ENCODE peak calls at places on chromosomes 7 and 10, in six cellular contexts. W, I, L, C, S and Q are unnamed samples.

GRCh38 chr10:77333610-77334340 is 303.8 kb downstream of the KCNMA1 start:
- DNase-seq in S (no peak), L (no peak), W (no peak), I (peak), C (peak), Q (no peak)

GRCh38 chr10:116011929-116012328 is 261.1 kb downstream of the GFRA1 start:
- DNase-seq in W (no peak), L (no peak), S (no peak), I (no peak), C (no peak), Q (no peak)

GRCh38 chr10:4807803-4808507 is 18.1 kb upstream of the AKR1E2 start:
- DNase-seq in W (no peak), S (peak), I (peak), L (no peak), C (no peak), Q (no peak)

GRCh38 chr10:97582169-97582568 is 2.0 kb upstream of the HOGA1 start:
- DNase-seq in I (no peak), L (no peak), W (no peak), S (no peak), C (no peak), Q (no peak)

GRCh38 chr7:47508389-47509380 is 73.2 kb downstream of the TNS3 start:
- DNase-seq in W (no peak), C (no peak), I (no peak), L (no peak), S (no peak), Q (no peak)

GRCh38 chr7:36982749-36983148 is 258.5 kb upstream of the AOAH start:
- DNase-seq in S (no peak), C (no peak), L (no peak), W (no peak), I (no peak), Q (no peak)

GRCh38 chr7:107387573-107388219 is 82.2 kb upstream of the GPR22 start:
- DNase-seq in L (no peak), S (no peak), I (no peak), C (no peak), W (no peak), Q (no peak)

GRCh38 chr7:92650391-92650790 is 60.2 kb upstream of the FAM133B start:
- DNase-seq in L (no peak), C (no peak), S (no peak), W (no peak), I (no peak), Q (no peak)

GRCh38 chr7:92594746-92595145 is 4.6 kb upstream of the FAM133B start:
- DNase-seq in S (no peak), I (no peak), L (no peak), C (no peak), W (no peak), Q (no peak)

GRCh38 chr10:79400567-79401004 is 44.8 kb downstream of the ZCCHC24 start:
- DNase-seq in S (peak), I (peak), L (peak), W (peak), C (no peak), Q (no peak)

GRCh38 chr10:271201-271600 is 135.9 kb downstream of the ZMYND11 start:
- DNase-seq in S (no peak), I (no peak), L (no peak), W (no peak), C (no peak), Q (peak)

GRCh38 chr10:75919913-75920312 is 488.5 kb downstream of the LRMDA start:
- DNase-seq in C (no peak), W (no peak), S (no peak), I (no peak), L (no peak), Q (no peak)

GRCh38 chr7:37359180-37359579 is 89.5 kb downstream of the ELMO1 start:
- DNase-seq in I (no peak), L (no peak), S (no peak), C (no peak), W (no peak), Q (no peak)

GRCh38 chr10:122186822-122187810 is 84.0 kb upstream of the BTBD16 start:
- DNase-seq in C (no peak), W (no peak), S (no peak), L (no peak), I (no peak), Q (no peak)

GRCh38 chr10:113585949-113586348 is 33.1 kb downstream of the HABP2 start:
- DNase-seq in I (no peak), C (no peak), W (no peak), S (no peak), L (no peak), Q (no peak)

GRCh38 chr7:7867835-7868234 is 100.8 kb upstream of the GLCCI1 start:
- DNase-seq in L (no peak), S (no peak), W (no peak), C (no peak), I (no peak), Q (no peak)

GRCh38 chr7:29300649-29301048 is 106.1 kb downstream of the CHN2 start:
- DNase-seq in L (no peak), I (no peak), C (no peak), W (no peak), S (no peak), Q (no peak)

GRCh38 chr7:64946772-64947171 is 43.7 kb downstream of the ZNF273 start:
- DNase-seq in W (peak), C (no peak), L (no peak), I (no peak), S (no peak), Q (no peak)

GRCh38 chr7:100013328-100013676 is 2.1 kb upstream of the ZKSCAN1 start:
- DNase-seq in S (peak), I (peak), C (no peak), W (no peak), L (no peak), Q (no peak)

GRCh38 chr10:95241533-95241932 is 47.5 kb downstream of the ACSM6 start:
- DNase-seq in W (no peak), I (no peak), C (no peak), S (no peak), L (no peak), Q (no peak)

GRCh38 chr10:100186253-100186780 is 488 bp upstream of the ERLIN1 start:
- DNase-seq in S (no peak), I (peak), L (peak), C (peak), W (no peak), Q (no peak)

GRCh38 chr7:4797858-4798705 is 22.7 kb downstream of the AP5Z1 start:
- DNase-seq in I (peak), S (peak), W (peak), C (no peak), L (peak), Q (no peak)

GRCh38 chr10:130044067-130045061 is 66.3 kb downstream of the C10orf143 start:
- DNase-seq in L (no peak), S (no peak), C (peak), I (no peak), W (no peak), Q (no peak)

GRCh38 chr10:69241575-69241974 is 21.4 kb downstream of the HKDC1 start:
- DNase-seq in W (no peak), S (no peak), I (no peak), L (no peak), C (no peak), Q (no peak)

GRCh38 chr10:6864142-6864541 is 284.1 kb upstream of the PRKCQ start:
- DNase-seq in L (no peak), S (no peak), W (no peak), I (no peak), C (no peak), Q (no peak)

GRCh38 chr7:3430588-3430987 is 129.5 kb downstream of the SDK1 start:
- DNase-seq in W (no peak), I (no peak), L (no peak), C (peak), S (no peak), Q (no peak)

GRCh38 chr7:45078199-45078681 is 10.5 kb downstream of the NACAD start:
- DNase-seq in W (no peak), I (no peak), C (peak), L (no peak), S (no peak), Q (no peak)

GRCh38 chr10:100485841-100486495 is 23.2 kb downstream of the WNT8B start:
- DNase-seq in S (no peak), C (no peak), W (peak), L (no peak), I (no peak), Q (no peak)

GRCh38 chr10:114340816-114341215 is 63.5 kb downstream of the AFAP1L2 start:
- DNase-seq in W (no peak), L (no peak), S (no peak), C (no peak), I (no peak), Q (no peak)

GRCh38 chr10:88582806-88583583 is at the start of gene RNLS:
- DNase-seq in W (peak), L (peak), I (peak), C (peak), S (peak), Q (peak)

GRCh38 chr10:23293145-23293724 is 51.4 kb downstream of the C10orf67 start:
- DNase-seq in I (peak), C (peak), L (no peak), S (peak), W (peak), Q (no peak)

GRCh38 chr7:96695581-96695980 is 14.1 kb downstream of the SEM1 start:
- DNase-seq in I (no peak), S (no peak), L (no peak), C (no peak), W (no peak), Q (no peak)

GRCh38 chr7:96700516-96700915 is 9.1 kb downstream of the SEM1 start:
- DNase-seq in I (peak), C (no peak), L (no peak), S (no peak), W (no peak), Q (no peak)

GRCh38 chr7:96701258-96701657 is 8.4 kb downstream of the SEM1 start:
- DNase-seq in C (no peak), L (no peak), I (no peak), W (peak), S (no peak), Q (no peak)

GRCh38 chr7:96699219-96699871 is 10.3 kb downstream of the SEM1 start:
- DNase-seq in C (no peak), I (no peak), W (no peak), S (no peak), L (no peak), Q (no peak)

DNA sequence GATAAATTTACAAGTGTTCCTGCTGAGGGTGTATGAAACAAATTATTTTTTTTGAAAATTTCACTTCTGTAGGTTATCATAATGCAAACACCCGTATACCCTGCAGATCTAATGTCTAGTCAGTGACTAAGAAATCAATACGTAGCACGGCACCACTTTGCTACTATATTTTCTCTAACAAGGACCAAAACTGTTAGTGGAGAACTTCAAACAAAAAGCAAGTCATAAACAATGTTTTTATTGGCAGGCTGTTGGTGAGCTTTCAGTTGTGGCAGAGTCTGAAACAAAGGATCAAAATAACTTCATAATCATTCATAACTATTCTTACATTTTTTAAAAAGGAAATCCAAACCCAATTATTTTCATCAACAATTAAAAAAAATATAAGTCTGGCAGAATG is 11.8 kb downstream of the SEM1 start:
- DNase-seq in W (no peak), C (no peak), I (no peak), L (no peak), S (no peak), Q (no peak)
- TF ChIP-seq CTCF in W (no peak), C (no peak), I (no peak), L (no peak), S (no peak), Q (no peak)

GRCh38 chr10:119652361-119652760 is 1.2 kb downstream of the BAG3 start:
- DNase-seq in C (no peak), S (peak), L (no peak), I (peak), W (no peak), Q (no peak)
- TF ChIP-seq CTCF in C (no peak), S (peak), L (no peak), I (no peak), W (peak), Q (peak)

GRCh38 chr10:61271127-61271780 is 181.9 kb downstream of the TMEM26 start:
- DNase-seq in I (peak), S (no peak), C (no peak), L (no peak), W (no peak), Q (no peak)
- TF ChIP-seq CTCF in I (peak), S (no peak), C (peak), L (no peak), W (no peak), Q (peak)

GRCh38 chr7:24005517-24005916 is 278.5 kb upstream of the NPY start:
- DNase-seq in S (no peak), C (no peak), I (no peak), W (no peak), L (no peak), Q (no peak)
- TF ChIP-seq CTCF in S (no peak), C (no peak), I (no peak), W (peak), L (no peak), Q (no peak)

GRCh38 chr7:148148456-148148855 is 442.1 kb upstream of the C7orf33 start:
- DNase-seq in C (no peak), I (no peak), W (no peak), S (no peak), L (no peak), Q (no peak)

GRCh38 chr7:148147438-148147837 is 443.1 kb upstream of the C7orf33 start:
- DNase-seq in I (no peak), S (no peak), C (no peak), L (no peak), W (no peak), Q (no peak)

GRCh38 chr7:148144827-148145226 is 445.7 kb upstream of the C7orf33 start:
- DNase-seq in L (no peak), I (no peak), C (no peak), W (no peak), S (no peak), Q (no peak)

DNA sequence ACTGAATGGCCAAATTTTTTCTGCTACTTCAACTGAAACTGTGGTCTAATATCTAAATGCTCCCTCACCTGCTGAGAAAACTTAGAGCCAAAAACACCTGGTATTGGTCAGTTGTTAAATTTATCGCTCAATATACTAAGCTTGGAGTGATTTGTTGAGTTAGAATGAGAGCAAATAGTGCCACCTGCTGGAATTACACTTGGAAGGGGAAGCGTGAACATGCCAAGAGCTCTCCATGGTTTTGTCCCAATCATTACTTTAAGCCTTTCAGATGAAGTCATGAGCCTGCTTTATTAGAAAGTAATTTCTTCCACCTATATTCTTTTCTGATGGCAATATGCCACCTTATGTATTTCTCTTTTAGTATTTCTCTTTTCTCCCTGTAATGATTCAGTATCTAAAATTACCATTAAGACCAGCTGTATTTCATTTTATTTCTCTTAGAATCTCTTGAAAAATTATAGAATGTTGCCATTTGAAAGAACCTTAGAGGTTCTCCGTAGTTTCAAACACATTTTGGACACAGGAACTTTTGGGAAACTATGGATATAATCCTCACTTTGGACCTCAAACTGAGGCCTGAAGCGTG is 447.8 kb upstream of the C7orf33 start:
- DNase-seq in L (no peak), S (peak), W (peak), I (peak), C (no peak), Q (no peak)
- TF ChIP-seq CTCF in L (no peak), S (peak), W (peak), I (peak), C (peak), Q (peak)

DNA sequence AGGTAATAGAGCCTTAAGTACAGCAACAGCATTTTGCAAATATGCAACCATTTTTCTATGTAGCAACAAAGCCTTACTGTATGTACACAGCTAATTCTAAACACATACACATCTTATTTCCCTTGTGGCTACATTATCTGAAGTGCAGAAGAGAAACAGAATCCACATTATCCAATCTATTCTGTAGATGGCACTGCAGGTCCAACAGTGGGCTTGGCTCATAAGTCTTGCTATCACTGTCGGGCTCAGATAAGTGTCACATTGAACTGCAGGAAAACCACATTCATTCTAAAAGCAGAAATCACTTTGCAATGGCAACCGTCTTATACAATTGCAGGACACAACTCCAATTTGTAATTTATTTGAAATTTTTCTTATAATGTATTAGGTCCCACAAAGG is 109.8 kb upstream of the NOBOX start:
- DNase-seq in C (no peak), W (no peak), I (peak), L (no peak), S (peak), Q (no peak)
- TF ChIP-seq CTCF in C (no peak), W (peak), I (peak), L (no peak), S (peak), Q (peak)